ENCODE peak calls at places on chromosomes 11 and 22, in six cellular contexts. M is neural progenitor cell, T is HCT116, N is MM.1S, H is GM23338, Z is fibroblast of lung. J is an unnamed sample. For H3K36me3, the result is how much of the 10 kb centered on the place peaks cover.

GRCh38 chr11:11400121-11400520 is 47.1 kb upstream of the CSNK2A3 start:
- DNase-seq in M (no peak), T (no peak), N (no peak), H (no peak), Z (no peak), J (no peak)

GRCh38 chr22:46447906-46448669 is 89.3 kb downstream of the CELSR1 start:
- DNase-seq in M (no peak), T (no peak), N (no peak), H (no peak), Z (no peak), J (no peak)

GRCh38 chr11:9728058-9728457 is 64.2 kb downstream of the SWAP70 start:
- DNase-seq in M (no peak), T (no peak), N (no peak), H (no peak), Z (no peak), J (no peak)

GRCh38 chr11:67649634-67650540 is 643 bp downstream of the ACY3 start:
- DNase-seq in M (no peak), T (no peak), N (peak), H (no peak), Z (no peak), J (no peak)

GRCh38 chr11:111095327-111095726 is 150.2 kb upstream of the POU2AF2 start:
- DNase-seq in M (no peak), T (no peak), N (no peak), H (no peak), Z (no peak), J (no peak)

GRCh38 chr22:47807506-47807905 is 1045.1 kb downstream of the TBC1D22A start:
- DNase-seq in M (no peak), T (no peak), N (no peak), H (no peak), Z (no peak), J (no peak)

GRCh38 chr11:126083829-126084607 is 21.4 kb upstream of the CDON start:
- DNase-seq in M (peak), T (no peak), N (peak), H (no peak), Z (no peak), J (no peak)

GRCh38 chr11:8090756-8091155 is 9.7 kb downstream of the TUB start:
- DNase-seq in M (peak), T (peak), N (peak), H (peak), Z (peak), J (no peak)

GRCh38 chr22:50693462-50693861 is 20.8 kb downstream of the SHANK3 start:
- DNase-seq in M (no peak), T (no peak), N (no peak), H (no peak), Z (no peak), J (no peak)

GRCh38 chr11:95790933-95791247 is 592 bp downstream of the CEP57 start:
- DNase-seq in M (peak), T (peak), N (peak), H (peak), Z (peak), J (peak)

GRCh38 chr11:27603376-27603775 is 96.8 kb upstream of the LIN7C start:
- DNase-seq in M (no peak), T (no peak), N (no peak), H (no peak), Z (no peak), J (no peak)

GRCh38 chr11:46505741-46506485 is 87.9 kb downstream of the AMBRA1 start:
- DNase-seq in M (no peak), T (no peak), N (peak), H (no peak), Z (no peak), J (no peak)

GRCh38 chr11:46906596-46906995 is 11.8 kb downstream of the LRP4 start:
- DNase-seq in M (peak), T (no peak), N (no peak), H (peak), Z (no peak), J (peak)

DNA sequence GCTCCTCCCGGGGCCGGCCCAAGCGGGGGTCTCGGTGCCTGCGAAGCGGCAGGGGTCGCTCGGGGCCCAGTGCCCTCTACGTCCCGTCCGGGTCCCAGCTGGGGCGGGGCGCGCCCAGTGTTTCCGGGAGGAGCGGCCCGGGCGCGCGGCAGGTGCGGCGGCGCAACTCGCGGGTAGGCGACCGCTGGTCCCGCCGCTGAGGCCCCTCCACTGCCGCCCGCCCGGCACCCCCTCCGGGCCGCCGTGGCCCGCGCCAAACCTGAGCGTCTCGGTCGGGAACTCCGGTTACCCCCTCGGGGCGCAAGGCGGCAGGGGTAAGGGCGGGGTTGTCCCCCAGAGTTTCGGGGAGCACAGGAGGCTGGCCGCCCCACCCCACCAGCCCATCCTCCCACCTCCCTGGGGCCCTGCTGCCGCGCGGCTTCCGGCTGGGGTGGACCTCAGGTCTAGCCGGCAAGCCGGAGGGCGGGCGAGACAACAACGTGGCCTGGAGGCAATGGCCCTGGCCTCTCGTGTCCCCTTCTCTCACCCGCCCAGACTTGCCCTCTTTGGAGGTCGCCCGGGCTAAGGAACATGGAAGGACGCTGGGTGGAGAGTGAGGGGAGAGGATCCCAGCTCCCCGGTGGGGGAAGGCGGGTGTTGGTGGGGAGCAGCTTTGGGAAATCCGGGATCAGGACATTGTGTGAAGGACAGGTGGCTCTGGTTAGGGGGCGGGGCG is 416 bp upstream of the CRACR2B start:
- DNase-seq in M (peak), T (no peak), N (peak), H (peak), Z (no peak), J (no peak)
- TF ChIP-seq EZH2 in M (peak), T (no peak), N (no peak), H (no peak), Z (no peak), J (peak)

GRCh38 chr11:60305906-60306619 is 21.0 kb upstream of the MS4A6E start:
- DNase-seq in M (peak), T (peak), N (no peak), H (no peak), Z (no peak), J (no peak)
- H3K4me2 ChIP-seq in M (no peak), T (peak), N (no peak), H (no peak), Z (no peak), J (peak)

GRCh38 chr11:16049611-16050010 is 306.7 kb downstream of the SOX6 start:
- DNase-seq in M (peak), T (no peak), N (no peak), H (peak), Z (no peak), J (no peak)

GRCh38 chr11:16040151-16040550 is 316.2 kb downstream of the SOX6 start:
- DNase-seq in M (no peak), T (no peak), N (no peak), H (no peak), Z (no peak), J (no peak)

GRCh38 chr11:16047073-16047472 is 309.3 kb downstream of the SOX6 start:
- DNase-seq in M (no peak), T (no peak), N (no peak), H (peak), Z (no peak), J (no peak)

GRCh38 chr11:16041207-16041606 is 315.1 kb downstream of the SOX6 start:
- DNase-seq in M (no peak), T (no peak), N (no peak), H (no peak), Z (no peak), J (no peak)

GRCh38 chr11:16043617-16044016 is 312.7 kb downstream of the SOX6 start:
- DNase-seq in M (no peak), T (no peak), N (no peak), H (no peak), Z (no peak), J (no peak)
- H3K36me3 ChIP-seq in M (under half), T (under half), N (under half), H (under half), Z (under half), J (under half)

DNA sequence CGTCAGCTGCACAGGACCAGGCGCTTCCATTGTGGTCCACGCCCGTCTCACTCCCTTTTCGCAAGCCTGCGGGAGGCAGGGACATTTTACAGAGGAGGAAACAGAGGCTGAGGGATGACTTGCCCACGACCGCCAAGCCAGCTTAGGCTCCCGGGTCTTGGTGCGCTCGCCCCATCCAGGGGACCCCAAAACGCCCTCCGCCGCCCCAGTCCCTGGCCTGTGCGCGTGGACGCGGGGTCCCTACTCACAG is 300 bp downstream of the WNT11 start:
- DNase-seq in M (no peak), T (no peak), N (no peak), H (no peak), Z (no peak), J (no peak)
- TF ChIP-seq EZH2 in M (peak), T (no peak), N (no peak), H (no peak), Z (peak), J (no peak)

J was measured in astrocyte.